ENCODE peak calls at places on chromosomes 1 and 21, in ten cellular contexts. M, Y, V, T, Z, I, C, W, Q and B are unnamed samples.

GRCh38 chr1:170676628-170677027 is 12.7 kb downstream of the PRRX1 start:
- DNase-seq in T (no peak), V (no peak), Q (no peak), I (no peak), Y (no peak), Z (no peak), M (no peak), W (no peak), C (no peak), B (no peak)

GRCh38 chr1:147618077-147618569 is 52.2 kb downstream of the ACP6 start:
- DNase-seq in I (no peak), W (peak), Y (no peak), Z (peak), T (no peak), C (no peak), Q (no peak), V (no peak), M (no peak), B (no peak)

GRCh38 chr1:197312163-197312562 is 44.1 kb downstream of the CRB1 start:
- DNase-seq in W (no peak), V (no peak), T (no peak), M (no peak), Y (no peak), Q (no peak), I (no peak), Z (no peak), C (no peak), B (no peak)

GRCh38 chr21:43283136-43283924 is 114.5 kb downstream of the CRYAA start:
- DNase-seq in Z (no peak), M (no peak), W (no peak), T (no peak), Q (no peak), Y (no peak), I (no peak), C (no peak), V (no peak), B (no peak)

GRCh38 chr1:59156526-59157196 is 140.2 kb upstream of the FGGY start:
- DNase-seq in Y (no peak), W (no peak), Q (no peak), V (no peak), Z (no peak), T (peak), M (peak), I (no peak), C (no peak), B (no peak)

GRCh38 chr1:22704440-22705067 is 6.1 kb upstream of the EPHB2 start:
- DNase-seq in Y (peak), T (peak), Q (peak), M (peak), V (peak), Z (peak), C (peak), I (peak), W (peak), B (peak)

GRCh38 chr1:39080884-39081265 is 54.7 kb downstream of the NDUFS5 start:
- DNase-seq in I (peak), Q (peak), V (no peak), W (no peak), Y (no peak), C (no peak), T (no peak), M (no peak), Z (no peak), B (no peak)

GRCh38 chr1:103107696-103108524 is at the start of gene COL11A1:
- DNase-seq in W (no peak), Y (no peak), C (no peak), Q (no peak), I (no peak), M (no peak), Z (no peak), V (no peak), T (no peak), B (no peak)

GRCh38 chr1:74731399-74732052 is 1.3 kb downstream of the CRYZ start:
- DNase-seq in C (peak), Y (no peak), M (peak), T (no peak), Q (no peak), W (no peak), I (no peak), V (no peak), Z (no peak), B (no peak)

GRCh38 chr1:247474367-247474766 is 16.5 kb upstream of the OR2B11 start:
- DNase-seq in Z (no peak), Q (no peak), M (no peak), T (no peak), V (no peak), I (no peak), W (no peak), Y (no peak), C (no peak), B (no peak)

GRCh38 chr21:29146726-29147125 is 16.3 kb downstream of the MAP3K7CL start:
- DNase-seq in W (no peak), T (no peak), M (no peak), I (no peak), Y (no peak), Q (no peak), Z (no peak), C (no peak), V (no peak), B (no peak)

GRCh38 chr1:203127672-203128611 is at the start of gene ADORA1:
- DNase-seq in Y (no peak), T (peak), Z (no peak), I (peak), Q (no peak), C (peak), M (peak), W (no peak), V (no peak), B (peak)